ENCODE peak calls at places on chromosomes 3 and 15, in six cellular contexts. J is astrocyte of the hippocampus, C is tibial artery, Y is RPMI8226, W is WERI-Rb-1, M is IMR-90. Q is an unnamed sample.

GRCh38 chr3:128416578-128417150 is 50.0 kb downstream of the DNAJB8 start:
- DNase-seq in W (no peak), C (no peak), J (peak), M (peak), Y (no peak), Q (no peak)

GRCh38 chr3:48276856-48277641 is 36.1 kb downstream of the ZNF589 start:
- DNase-seq in J (no peak), Y (no peak), C (no peak), M (no peak), W (no peak), Q (no peak)

GRCh38 chr3:189457201-189457607 is 174.0 kb upstream of the TP63 start:
- DNase-seq in J (peak), W (no peak), C (no peak), Y (no peak), M (no peak), Q (no peak)

GRCh38 chr3:101725192-101725889 is 927 bp downstream of the CEP97 start:
- DNase-seq in W (peak), C (peak), M (peak), J (peak), Y (peak), Q (no peak)

GRCh38 chr3:183208260-183208659 is 44.8 kb upstream of the B3GNT5 start:
- DNase-seq in W (no peak), J (no peak), C (no peak), M (no peak), Y (no peak), Q (no peak)

GRCh38 chr3:120572027-120572426 is 24.1 kb upstream of the NDUFB4 start:
- DNase-seq in J (no peak), Y (no peak), W (no peak), C (no peak), M (no peak), Q (no peak)

GRCh38 chr15:97082835-97083234 is 752.3 kb downstream of the NR2F2 start:
- DNase-seq in C (no peak), W (no peak), Y (no peak), J (no peak), M (no peak), Q (no peak)

GRCh38 chr15:61459785-61460707 is 230.9 kb upstream of the RORA start:
- DNase-seq in Y (no peak), W (peak), C (no peak), M (peak), J (peak), Q (no peak)

GRCh38 chr3:134364936-134365765 is 9.1 kb downstream of the AMOTL2 start:
- DNase-seq in J (peak), Y (peak), W (no peak), C (peak), M (no peak), Q (no peak)

GRCh38 chr3:18436213-18436612 is 11.1 kb upstream of the SATB1 start:
- DNase-seq in M (no peak), Y (no peak), W (no peak), J (no peak), C (no peak), Q (no peak)

GRCh38 chr3:191417457-191417729 is 43.6 kb upstream of the PYDC2 start:
- DNase-seq in J (no peak), Y (no peak), W (no peak), M (no peak), C (no peak), Q (no peak)

GRCh38 chr15:68210409-68210756 is 5.3 kb upstream of the CALML4 start:
- DNase-seq in C (peak), W (no peak), M (no peak), Y (no peak), J (no peak), Q (no peak)

GRCh38 chr3:3031358-3031757 is 78.8 kb downstream of the IL5RA start:
- DNase-seq in M (peak), Y (no peak), J (peak), W (no peak), C (no peak), Q (no peak)

GRCh38 chr15:94286581-94286980 is 55.2 kb downstream of the MCTP2 start:
- DNase-seq in W (no peak), C (no peak), M (no peak), J (no peak), Y (peak), Q (no peak)

GRCh38 chr3:8629151-8630021 is 15.2 kb downstream of the SSUH2 start:
- DNase-seq in Y (no peak), J (peak), C (peak), W (no peak), M (peak), Q (no peak)

GRCh38 chr3:194773216-194773615 is 87.5 kb downstream of the FAM43A start:
- DNase-seq in C (peak), M (no peak), J (no peak), Y (no peak), W (no peak), Q (peak)

GRCh38 chr15:88637841-88638625 is 783 bp upstream of the ISG20 start:
- DNase-seq in W (no peak), M (no peak), C (no peak), J (no peak), Y (no peak), Q (no peak)

GRCh38 chr3:109098245-109098644 is 19.7 kb downstream of the MORC1 start:
- DNase-seq in Y (peak), W (peak), C (no peak), J (no peak), M (no peak), Q (no peak)

GRCh38 chr3:7874116-7874515 is 627.5 kb upstream of the LMCD1 start:
- DNase-seq in C (no peak), J (peak), W (no peak), Y (no peak), M (no peak), Q (no peak)

GRCh38 chr3:192957441-192957951 is 39.8 kb upstream of the MB21D2 start:
- DNase-seq in M (peak), J (peak), W (no peak), C (peak), Y (no peak), Q (peak)

GRCh38 chr3:170467007-170467406 is 48.3 kb downstream of the CLDN11 start:
- DNase-seq in Y (no peak), W (no peak), J (no peak), M (no peak), C (no peak), Q (no peak)

GRCh38 chr15:58932791-58933310 is 628 bp downstream of the SLTM start:
- DNase-seq in Y (no peak), M (no peak), J (peak), W (no peak), C (no peak), Q (no peak)

GRCh38 chr3:112773864-112774263 is 72.8 kb downstream of the CD200R1L start:
- DNase-seq in J (no peak), M (no peak), C (no peak), W (no peak), Y (peak), Q (no peak)

GRCh38 chr15:31014608-31014925 is 23.1 kb upstream of the MTMR10 start:
- DNase-seq in Y (no peak), W (no peak), M (no peak), C (no peak), J (no peak), Q (no peak)

GRCh38 chr3:12994357-12994606 is 78.9 kb downstream of the IQSEC1 start:
- DNase-seq in Y (peak), M (no peak), C (no peak), W (no peak), J (peak), Q (no peak)

GRCh38 chr3:32640939-32641725 is 43.9 kb upstream of the CNOT10 start:
- DNase-seq in J (no peak), Y (no peak), W (no peak), C (peak), M (peak), Q (peak)

GRCh38 chr3:141462176-141462859 is 24.5 kb upstream of the RASA2 start:
- DNase-seq in W (no peak), M (no peak), C (no peak), J (no peak), Y (no peak), Q (no peak)

GRCh38 chr15:84915011-84915958 is 30.8 kb downstream of the SLC28A1 start:
- DNase-seq in M (peak), C (peak), J (peak), Y (peak), W (peak), Q (peak)

GRCh38 chr15:45183001-45183400 is 4.8 kb downstream of the SHF start:
- DNase-seq in J (no peak), C (no peak), Y (peak), W (no peak), M (no peak), Q (no peak)

GRCh38 chr3:64398431-64398830 is 173.2 kb upstream of the PRICKLE2 start:
- DNase-seq in W (peak), Y (no peak), C (no peak), M (peak), J (no peak), Q (no peak)

GRCh38 chr15:69599271-69599670 is 146.7 kb downstream of the RPLP1 start:
- DNase-seq in Y (no peak), C (no peak), J (no peak), W (no peak), M (no peak), Q (no peak)